ENCODE peak calls at places on chromosomes 5 and 9, in eight cellular contexts. L is lower lobe of right lung; G is CD4-positive, alpha-beta memory T cell; H is right atrium auricular region; B is H9; Q is dorsolateral prefrontal cortex; S is AG04450; O is GM23248. X is an unnamed sample.

GRCh38 chr5:172816887-172817418 is 17.1 kb upstream of the ERGIC1 start:
- DNase-seq in L (no peak), H (no peak), G (no peak), Q (peak; percentile 75), O (peak; percentile 95), S (no peak), B (no peak), X (peak; percentile 95)

GRCh38 chr9:34337404-34337803 is 8.0 kb downstream of the NUDT2 start:
- DNase-seq in L (no peak), Q (no peak), S (no peak), G (no peak), B (no peak), O (peak; percentile 29), H (no peak), X (no peak)

GRCh38 chr5:42302186-42302585 is 121.1 kb upstream of the GHR start:
- DNase-seq in S (no peak), Q (no peak), O (no peak), B (no peak), G (no peak), L (no peak), H (no peak), X (no peak)

GRCh38 chr5:127856310-127856709 is 153.1 kb downstream of the CCDC192 start:
- DNase-seq in S (no peak), B (no peak), Q (no peak), H (no peak), G (no peak), L (no peak), O (no peak), X (no peak)

GRCh38 chr5:38540348-38540747 is 16.1 kb downstream of the LIFR start:
- DNase-seq in O (no peak), L (peak; percentile 60), G (no peak), B (no peak), S (no peak), H (no peak), Q (peak; percentile 53), X (no peak)

GRCh38 chr5:14069021-14069420 is 74.1 kb upstream of the TRIO start:
- DNase-seq in S (no peak), B (no peak), H (no peak), O (no peak), Q (no peak), L (no peak), G (no peak), X (no peak)

GRCh38 chr5:171521219-171521633 is 101.8 kb downstream of the FGF18 start:
- DNase-seq in L (no peak), H (peak; percentile 73), B (peak; percentile 55), O (peak; percentile 97), S (peak; percentile 83), Q (peak; percentile 33), G (no peak), X (peak; percentile 99)

GRCh38 chr9:119398350-119398749 is 29.1 kb upstream of the BRINP1 start:
- DNase-seq in L (no peak), Q (no peak), B (no peak), S (no peak), H (no peak), G (no peak), O (no peak), X (no peak)

GRCh38 chr9:124769451-124770358 is 1.4 kb downstream of the NR6A1 start:
- DNase-seq in H (no peak), Q (no peak), S (no peak), B (peak; percentile 65), G (no peak), L (peak; percentile 64), O (no peak), X (peak; percentile 65)
- H3K27ac ChIP-seq in H (peak overlapping the region; percentile 6), Q (no peak overlapping the region), S (no peak overlapping the region), B (no peak overlapping the region), G (no peak overlapping the region), L (peak overlapping the region; percentile 61), O (no peak overlapping the region), X (peak overlapping the region; percentile 79)

DNA sequence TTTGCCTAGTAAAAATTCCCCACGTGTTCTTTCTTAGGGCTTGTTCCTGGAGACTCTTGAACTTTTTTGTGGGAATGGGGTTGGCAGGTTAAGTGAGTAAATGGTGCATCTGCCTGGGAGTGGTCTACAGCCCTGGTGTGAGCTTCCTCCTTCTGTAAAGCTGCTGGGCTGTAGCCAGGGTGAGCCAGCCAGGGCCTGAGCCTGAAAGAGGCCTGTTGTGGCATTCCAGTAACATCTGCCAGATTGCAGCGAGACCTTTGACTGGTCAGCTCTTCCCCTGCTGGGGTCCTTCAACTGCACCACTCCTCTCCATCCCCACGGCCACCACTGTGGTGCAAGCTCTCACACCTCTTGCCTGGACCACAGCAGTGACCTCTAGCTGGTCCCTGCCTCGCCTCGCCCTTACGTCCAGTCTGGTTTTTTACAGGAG is 47.5 kb downstream of the SLC22A5 start:
- DNase-seq in O (no peak), H (no peak), G (no peak), S (no peak), L (no peak), B (no peak), Q (peak; percentile 62), X (no peak)
- H3K27ac ChIP-seq in O (no peak overlapping the region), H (peak overlapping the region; percentile 52), G (peak overlapping the region; percentile 14), S (no peak overlapping the region), L (peak overlapping the region; percentile 59), B (no peak overlapping the region), Q (peak overlapping the region; percentile 83), X (peak overlapping the region; percentile 93)

GRCh38 chr5:54463696-54464095 is 8.2 kb downstream of the HSPB3 start:
- DNase-seq in S (no peak), H (no peak), Q (no peak), O (no peak), L (no peak), B (no peak), G (no peak), X (no peak)
- H3K27ac ChIP-seq in S (no peak overlapping the region), H (peak overlapping the region; percentile 51), Q (no peak overlapping the region), O (no peak overlapping the region), L (no peak overlapping the region), B (no peak overlapping the region), G (no peak overlapping the region), X (no peak overlapping the region)

GRCh38 chr5:135997936-135998335 is 30.9 kb upstream of the TGFBI start:
- DNase-seq in B (peak; percentile 55), Q (no peak), L (no peak), G (no peak), S (no peak), H (no peak), O (no peak), X (no peak)
- H3K27ac ChIP-seq in B (no peak overlapping the region), Q (no peak overlapping the region), L (no peak overlapping the region), G (no peak overlapping the region), S (no peak overlapping the region), H (no peak overlapping the region), O (peak overlapping the region; percentile 95), X (no peak overlapping the region)

GRCh38 chr9:16727452-16728127 is 142.9 kb downstream of the BNC2 start:
- DNase-seq in G (no peak), B (no peak), H (no peak), L (no peak), O (peak; percentile 39), S (no peak), Q (no peak), X (no peak)
- H3K27ac ChIP-seq in G (no peak overlapping the region), B (no peak overlapping the region), H (peak overlapping the region; percentile 88), L (peak overlapping the region; percentile 85), O (peak overlapping the region; percentile 89), S (peak overlapping the region; percentile 90), Q (no peak overlapping the region), X (no peak overlapping the region)

GRCh38 chr5:72557147-72557501 is 49.9 kb upstream of the ZNF366 start:
- DNase-seq in H (no peak), G (no peak), Q (no peak), B (no peak), O (no peak), S (no peak), L (no peak), X (no peak)

GRCh38 chr5:72556351-72557146 is 49.3 kb upstream of the ZNF366 start:
- DNase-seq in L (peak; percentile 77), H (peak; percentile 63), S (no peak), B (peak; percentile 90), G (no peak), O (peak; percentile 73), Q (peak; percentile 28), X (no peak)

GRCh38 chr5:72555871-72556270 is 48.7 kb upstream of the ZNF366 start:
- DNase-seq in S (no peak), H (no peak), Q (no peak), G (no peak), O (peak; percentile 30), L (no peak), B (no peak), X (no peak)

GRCh38 chr5:72552041-72552557 is 44.9 kb upstream of the ZNF366 start:
- DNase-seq in H (no peak), G (no peak), O (peak; percentile 61), Q (no peak), L (no peak), S (no peak), B (no peak), X (peak; percentile 62)

DNA sequence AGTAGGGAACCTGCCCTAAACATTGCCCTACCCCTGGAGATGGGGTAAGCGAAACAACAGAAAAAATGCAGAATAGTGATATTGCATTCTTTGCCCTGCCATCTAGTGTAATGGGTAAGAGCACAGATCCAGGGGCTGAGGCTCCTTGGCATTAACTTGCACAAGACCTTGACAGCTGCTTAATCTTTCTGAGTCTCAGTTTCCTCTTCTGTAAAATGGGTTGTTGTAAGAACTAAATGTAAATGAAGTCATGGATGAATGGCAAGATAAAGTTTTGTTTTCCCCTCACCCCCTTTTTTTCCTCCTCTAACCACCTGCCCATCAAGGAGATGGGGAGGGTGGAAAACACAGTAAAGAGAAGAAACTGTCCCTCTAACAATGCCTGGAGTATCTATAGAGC is 47.7 kb upstream of the ZNF366 start:
- DNase-seq in G (no peak), O (no peak), Q (no peak), S (no peak), L (no peak), H (no peak), B (no peak), X (no peak)
- H3K27ac ChIP-seq in G (no peak overlapping the region), O (no peak overlapping the region), Q (peak overlapping the region; percentile 81), S (no peak overlapping the region), L (no peak overlapping the region), H (no peak overlapping the region), B (no peak overlapping the region), X (no peak overlapping the region)

GRCh38 chr9:69346596-69347390 is 21.8 kb downstream of the ENTREP1 start:
- DNase-seq in B (no peak), O (no peak), G (no peak), L (no peak), S (no peak), H (no peak), Q (no peak), X (no peak)

GRCh38 chr9:69347607-69348006 is 22.6 kb downstream of the ENTREP1 start:
- DNase-seq in O (no peak), L (no peak), G (no peak), S (no peak), B (no peak), H (no peak), Q (no peak), X (no peak)

GRCh38 chr9:69355232-69355631 is 30.2 kb downstream of the ENTREP1 start:
- DNase-seq in G (no peak), O (no peak), L (no peak), S (no peak), B (no peak), Q (no peak), H (no peak), X (no peak)

GRCh38 chr9:69351227-69351626 is 26.2 kb downstream of the ENTREP1 start:
- DNase-seq in S (no peak), B (no peak), G (no peak), Q (no peak), O (no peak), L (no peak), H (no peak), X (no peak)
- H3K27ac ChIP-seq in S (no peak overlapping the region), B (no peak overlapping the region), G (no peak overlapping the region), Q (no peak overlapping the region), O (no peak overlapping the region), L (no peak overlapping the region), H (no peak overlapping the region), X (no peak overlapping the region)